ENCODE peak calls at places on chromosome 3, in four cellular contexts. Y is dorsolateral prefrontal cortex, N is lower leg skin, J is kidney. B is an unnamed sample.
A peak's percentile ranks its signal among the peaks of the same experiment; 100 is the strongest.

GRCh38 chr3:30548605-30549004 is 57.8 kb upstream of the TGFBR2 start:
- DNase-seq in Y (no peak), N (no peak), J (no peak), B (no peak)

GRCh38 chr3:23501201-23501824 is 298.2 kb downstream of the UBE2E2 start:
- DNase-seq in Y (no peak), N (no peak), J (no peak), B (no peak)

GRCh38 chr3:177753498-177754155 is 556.3 kb upstream of the TBL1XR1 start:
- DNase-seq in Y (no peak), N (peak; percentile 25), J (peak; percentile 84), B (no peak)

GRCh38 chr3:29486087-29486486 is 205.2 kb downstream of the RBMS3 start:
- DNase-seq in Y (no peak), N (no peak), J (no peak), B (no peak)

GRCh38 chr3:117892431-117892841 is 1142.2 kb downstream of the IGSF11 start:
- DNase-seq in Y (no peak), N (no peak), J (no peak), B (peak; percentile 73)

GRCh38 chr3:163490119-163490518 is 1588.2 kb downstream of the SI start:
- DNase-seq in Y (no peak), N (no peak), J (no peak), B (no peak)

GRCh38 chr3:170802164-170803151 is 67.5 kb downstream of the RPL22L1 start:
- DNase-seq in Y (no peak), N (peak; percentile 28), J (no peak), B (peak; percentile 94)

GRCh38 chr3:171159024-171159821 is 132.7 kb upstream of the SLC2A2 start:
- DNase-seq in Y (no peak), N (no peak), J (no peak), B (no peak)

GRCh38 chr3:63977893-63978292 is 45.4 kb downstream of the PSMD6 start:
- DNase-seq in Y (no peak), N (no peak), J (no peak), B (no peak)

GRCh38 chr3:15579071-15579470 is 22.3 kb downstream of the HACL1 start:
- DNase-seq in Y (no peak), N (no peak), J (no peak), B (peak; percentile 26)

GRCh38 chr3:10983219-10983916 is 9.2 kb upstream of the SLC6A1 start:
- DNase-seq in Y (no peak), N (peak; percentile 18), J (no peak), B (peak; percentile 69)

GRCh38 chr3:27544372-27544865 is 60.2 kb upstream of the SLC4A7 start:
- DNase-seq in Y (no peak), N (no peak), J (no peak), B (peak; percentile 93)

GRCh38 chr3:37652851-37653250 is 208.8 kb upstream of the CTDSPL start:
- DNase-seq in Y (no peak), N (no peak), J (no peak), B (no peak)

GRCh38 chr3:9020396-9020795 is 57.1 kb upstream of the RAD18 start:
- DNase-seq in Y (no peak), N (no peak), J (no peak), B (no peak)

DNA sequence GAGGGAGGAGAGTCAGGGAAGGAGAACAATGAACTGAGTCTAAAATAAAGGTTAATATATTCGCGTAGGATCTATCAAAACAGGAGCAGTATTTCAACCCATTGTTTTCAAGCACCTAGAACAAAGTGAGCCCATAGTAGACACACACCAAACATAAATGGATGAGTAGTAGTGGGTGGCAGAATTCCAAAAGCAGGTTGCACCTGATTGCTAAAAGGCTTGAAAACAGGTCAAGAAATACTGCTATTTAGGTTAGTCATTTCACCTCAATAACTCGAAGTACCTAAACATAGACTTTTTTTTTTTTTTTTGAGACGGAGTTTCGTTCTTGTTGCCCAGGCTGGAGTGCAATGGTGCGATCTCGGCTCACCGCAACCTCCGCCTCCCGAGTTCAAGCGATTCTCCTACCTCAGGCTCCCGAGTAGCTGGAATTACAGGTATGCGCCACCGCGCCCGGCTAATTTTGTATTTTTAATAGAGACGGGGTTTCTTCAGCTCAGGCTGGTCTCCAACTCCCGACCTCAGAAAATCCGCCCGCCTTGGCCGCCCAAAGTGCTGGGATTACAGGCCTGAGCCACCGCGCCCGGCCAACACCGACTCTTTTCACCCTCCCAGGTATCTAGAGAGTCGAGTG is 855 bp upstream of the ABHD5 start:
- DNase-seq in Y (no peak), N (no peak), J (no peak), B (no peak)
- H3K4me3 ChIP-seq in Y (peak overlapping the region; percentile 92), N (peak overlapping the region; percentile 84), J (peak overlapping the region; percentile 92), B (peak overlapping the region; percentile 95)

DNA sequence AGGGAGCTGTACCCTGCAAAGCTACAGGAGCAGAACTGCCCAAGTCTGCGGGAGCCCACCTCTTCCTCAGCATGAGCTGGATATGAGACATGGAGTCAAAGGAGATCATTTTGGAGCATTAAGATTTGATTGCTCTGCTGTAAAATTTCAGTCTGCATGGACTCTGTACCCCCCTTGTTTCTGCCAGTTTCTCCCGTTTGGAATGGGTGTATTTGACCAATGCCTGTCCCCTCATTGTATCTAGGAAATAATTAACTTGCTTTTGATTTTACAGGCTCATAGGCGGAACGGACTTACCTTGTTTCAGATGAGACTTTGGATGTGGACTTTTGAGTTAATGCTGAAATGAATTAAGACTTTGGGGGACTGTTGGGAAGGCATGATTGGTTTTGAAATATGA is 18.3 kb downstream of the RNF13 start:
- DNase-seq in Y (no peak), N (no peak), J (no peak), B (no peak)
- H3K4me3 ChIP-seq in Y (no peak overlapping the region), N (no peak overlapping the region), J (no peak overlapping the region), B (no peak overlapping the region)

DNA sequence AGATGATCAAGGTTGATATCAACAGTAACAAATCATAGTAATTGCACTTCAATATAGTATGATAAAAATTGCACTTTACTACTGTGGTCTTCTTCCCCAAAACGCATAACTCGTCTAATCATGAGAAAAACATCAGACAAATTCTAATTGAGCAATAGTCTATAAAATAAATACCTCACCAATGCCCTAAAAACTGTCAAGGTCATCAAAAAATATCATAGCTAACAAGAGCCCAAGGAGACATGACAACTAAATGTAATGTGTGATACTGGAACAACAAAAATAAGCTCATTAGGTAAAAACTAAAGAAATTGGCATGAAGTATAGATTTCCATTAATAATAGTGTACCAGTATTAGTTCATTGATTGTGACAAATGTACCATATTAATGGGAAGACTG is 85.6 kb upstream of the LRRC3B start:
- DNase-seq in Y (no peak), N (no peak), J (no peak), B (no peak)
- H3K4me3 ChIP-seq in Y (no peak overlapping the region), N (no peak overlapping the region), J (no peak overlapping the region), B (no peak overlapping the region)

DNA sequence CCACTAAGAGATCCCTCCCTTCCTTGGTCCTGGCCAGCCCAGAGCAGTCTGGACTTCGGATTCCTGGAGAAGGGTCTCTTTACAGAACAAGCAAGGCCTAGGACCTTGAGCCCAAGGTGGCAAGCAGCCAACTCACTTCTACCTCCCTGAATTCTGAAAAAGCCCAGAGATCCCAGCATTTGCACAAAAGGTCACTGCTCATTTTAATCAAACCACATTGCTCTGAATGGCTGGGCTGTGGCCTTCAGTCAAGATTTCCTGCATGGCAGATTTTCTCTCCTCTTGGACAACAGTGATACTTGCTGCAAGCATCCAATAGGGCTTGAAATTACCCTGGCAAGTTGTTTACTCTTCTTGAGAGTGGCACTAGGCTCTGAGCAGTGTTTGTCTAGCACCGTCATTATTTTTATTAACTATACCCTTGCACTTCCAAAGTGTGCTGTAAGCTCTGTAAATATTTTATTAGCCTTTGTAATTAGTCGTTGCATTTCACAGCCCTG is 274.7 kb upstream of the CTNNB1 start:
- DNase-seq in Y (no peak), N (no peak), J (no peak), B (no peak)
- H3K4me3 ChIP-seq in Y (no peak overlapping the region), N (no peak overlapping the region), J (no peak overlapping the region), B (no peak overlapping the region)

DNA sequence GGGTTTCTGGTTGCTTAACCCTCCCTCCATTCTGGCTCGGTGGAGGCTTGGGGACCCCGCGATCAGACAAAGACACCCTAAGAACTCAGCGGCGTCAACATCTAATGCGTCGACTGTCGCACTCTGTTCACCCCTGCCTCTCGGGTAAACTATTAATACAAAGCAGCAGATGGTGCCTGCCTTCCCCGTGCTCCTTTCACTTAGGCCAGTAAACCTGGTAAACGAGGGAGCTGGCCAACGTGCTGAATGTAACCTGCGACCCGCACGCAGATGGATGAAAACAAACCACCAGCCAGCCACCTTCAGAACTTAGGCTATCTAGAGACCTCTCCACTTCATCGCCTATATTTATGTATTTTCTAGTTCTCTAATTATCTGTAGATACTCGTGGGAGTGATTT is 848 bp upstream of the CADPS start:
- DNase-seq in Y (no peak), N (no peak), J (no peak), B (peak; percentile 27)
- H3K4me3 ChIP-seq in Y (peak overlapping the region; percentile 74), N (no peak overlapping the region), J (no peak overlapping the region), B (no peak overlapping the region)

DNA sequence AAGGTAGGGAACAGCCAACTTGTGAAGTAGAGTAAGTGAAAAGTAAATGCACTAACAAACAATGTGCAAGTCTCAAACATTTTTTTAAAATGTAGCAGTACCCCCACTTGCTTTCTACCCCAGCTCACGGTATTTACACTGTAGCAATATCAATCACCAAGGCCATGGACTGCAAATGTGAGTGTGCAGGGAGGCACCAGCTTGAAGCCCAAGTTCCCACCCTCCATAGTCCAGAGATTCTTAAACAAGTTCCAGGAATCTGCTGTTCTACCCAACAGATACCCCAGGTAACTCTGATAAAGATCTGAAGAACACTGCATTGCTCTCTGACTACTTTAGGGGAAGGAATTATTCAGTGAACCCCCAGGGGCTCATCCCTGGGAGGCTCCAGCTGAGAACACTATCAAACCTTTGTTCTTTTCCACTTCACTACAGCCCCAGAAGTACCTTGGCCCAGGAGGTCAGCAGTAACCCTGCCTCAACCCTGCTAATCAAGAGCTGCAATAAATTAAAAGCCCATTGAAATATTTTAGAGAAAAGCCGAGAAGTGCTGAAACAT is 86.1 kb downstream of the FOXP1 start:
- DNase-seq in Y (no peak), N (no peak), J (no peak), B (no peak)
- H3K4me3 ChIP-seq in Y (no peak overlapping the region), N (no peak overlapping the region), J (no peak overlapping the region), B (no peak overlapping the region)

GRCh38 chr3:4394048-4394447 is 73.0 kb downstream of the SUMF1 start:
- DNase-seq in Y (no peak), N (no peak), J (no peak), B (no peak)
- H3K4me3 ChIP-seq in Y (no peak overlapping the region), N (no peak overlapping the region), J (no peak overlapping the region), B (no peak overlapping the region)

B was measured in adipocyte.